ENCODE peak calls at places on chromosomes 2 and 18, in ten cellular contexts. J is aorta; C is EL; Q is prostate gland; O is HT1080; H is NCI-H524 treated with DMSO at 0.1 percent for 48 hours; Y is adipocyte; V is Right ventricle myocardium inferior; W is GM23248; G is stimulated activated CD8-positive, alpha-beta memory T cell treated with anti-CD3 and anti-CD28 coated beads, Interleukin-12 subunit alpha, Interleukin-12 subunit beta, amount 100 ng/mL, for 1 hour. E is an unnamed sample.

GRCh38 chr2:17649026-17649425 is 104.6 kb downstream of the SMC6 start:
- DNase-seq in G (no peak), W (no peak), V (no peak), Q (no peak), Y (no peak), C (no peak), J (no peak), O (no peak), H (no peak), E (no peak)

GRCh38 chr18:35162995-35163394 is 77.8 kb upstream of the ZNF397 start:
- DNase-seq in H (no peak), Q (no peak), V (no peak), O (no peak), G (no peak), W (no peak), J (no peak), C (peak; percentile 32), Y (no peak), E (no peak)

GRCh38 chr2:177328056-177328455 is 63.5 kb upstream of the NFE2L2 start:
- DNase-seq in C (peak; percentile 27), Y (no peak), Q (no peak), O (peak; percentile 41), V (no peak), W (no peak), J (no peak), G (no peak), H (no peak), E (no peak)

GRCh38 chr2:55581435-55581834 is 36.0 kb downstream of the PPP4R3B start:
- DNase-seq in G (no peak), C (peak; percentile 6), H (no peak), O (no peak), Q (no peak), Y (no peak), W (peak; percentile 17), J (no peak), V (no peak), E (no peak)

GRCh38 chr18:23238651-23239349 is 103.5 kb downstream of the CABLES1 start:
- DNase-seq in Y (no peak), H (no peak), Q (no peak), O (no peak), G (no peak), V (no peak), W (peak; percentile 37), J (no peak), C (peak; percentile 78), E (no peak)

GRCh38 chr2:18883626-18884456 is 294.5 kb upstream of the NT5C1B start:
- DNase-seq in V (no peak), J (no peak), H (no peak), Y (peak; percentile 52), Q (no peak), C (peak; percentile 39), W (peak; percentile 61), G (no peak), O (peak; percentile 47), E (no peak)

GRCh38 chr18:61400714-61401113 is 67.5 kb downstream of the CDH20 start:
- DNase-seq in O (peak; percentile 83), Y (peak; percentile 66), W (peak; percentile 75), J (no peak), C (peak; percentile 87), Q (no peak), G (no peak), V (no peak), H (no peak), E (no peak)

GRCh38 chr2:129740504-129740903 is 239.0 kb upstream of the RAB6C start:
- DNase-seq in J (no peak), Y (no peak), H (no peak), G (no peak), O (no peak), W (no peak), Q (no peak), C (no peak), V (no peak), E (no peak)

GRCh38 chr2:240351826-240352426 is 83.5 kb upstream of the GPC1 start:
- DNase-seq in H (peak; percentile 70), O (no peak), W (no peak), V (no peak), Q (no peak), G (no peak), Y (no peak), C (no peak), J (no peak), E (no peak)

GRCh38 chr2:163733301-163733938 is 2.4 kb downstream of the FIGN start:
- DNase-seq in Q (no peak), C (no peak), Y (no peak), W (peak; percentile 67), G (no peak), H (peak; percentile 55), V (peak; percentile 62), O (peak; percentile 23), J (no peak), E (no peak)

E was measured in suprapubic skin.